ENCODE peak calls at places on chromosomes 12 and 14, in six cellular contexts. L is K562, J is A549, N is HepG2, U is NB4, G is endothelial cell of umbilical vein. I is an unnamed sample.

GRCh38 chr14:105411017-105411941 is 8.3 kb upstream of the MTA1 start:
- DNase-seq in L (peak), J (no peak), N (no peak), U (peak), G (peak), I (no peak)

GRCh38 chr12:31807773-31808097 is 78.9 kb upstream of the AMN1 start:
- DNase-seq in L (no peak), J (no peak), N (no peak), U (no peak), G (no peak), I (no peak)

GRCh38 chr14:99744199-99744872 is 48.9 kb upstream of the EML1 start:
- DNase-seq in L (no peak), J (no peak), N (no peak), U (no peak), G (no peak), I (no peak)

GRCh38 chr12:94263905-94264655 is 115.7 kb downstream of the PLXNC1 start:
- DNase-seq in L (no peak), J (no peak), N (no peak), U (peak), G (no peak), I (no peak)

GRCh38 chr12:69822205-69822860 is 2.7 kb upstream of the MYRFL start:
- DNase-seq in L (no peak), J (no peak), N (no peak), U (no peak), G (no peak), I (no peak)

GRCh38 chr12:96988919-96989318 is 81.9 kb downstream of the NEDD1 start:
- DNase-seq in L (peak), J (no peak), N (no peak), U (no peak), G (no peak), I (no peak)

GRCh38 chr12:105961821-105962671 is 176.7 kb downstream of the NUAK1 start:
- DNase-seq in L (no peak), J (no peak), N (no peak), U (no peak), G (no peak), I (no peak)

GRCh38 chr12:42590324-42590934 is 883 bp upstream of the PRICKLE1 start:
- DNase-seq in L (no peak), J (peak), N (no peak), U (peak), G (peak), I (no peak)

GRCh38 chr14:50231475-50232275 is at the start of gene SOS2:
- DNase-seq in L (peak), J (peak), N (peak), U (peak), G (peak), I (peak)

GRCh38 chr14:68401855-68402254 is 391.0 kb downstream of the ZFP36L1 start:
- DNase-seq in L (no peak), J (no peak), N (no peak), U (no peak), G (no peak), I (peak)

GRCh38 chr14:69543341-69544249 is 31.1 kb downstream of the CCDC177 start:
- DNase-seq in L (no peak), J (peak), N (no peak), U (peak), G (peak), I (no peak)

GRCh38 chr12:113099764-113100163 is 35.8 kb downstream of the RASAL1 start:
- DNase-seq in L (no peak), J (no peak), N (no peak), U (no peak), G (no peak), I (no peak)

GRCh38 chr14:21039059-21039422 is 3.1 kb upstream of the RNASE7 start:
- DNase-seq in L (no peak), J (no peak), N (peak), U (no peak), G (peak), I (no peak)

GRCh38 chr14:100778078-100778927 is 47.6 kb upstream of the MEG3 start:
- DNase-seq in L (no peak), J (no peak), N (no peak), U (no peak), G (no peak), I (no peak)

GRCh38 chr14:88668448-88669116 is 105.7 kb downstream of the ZC3H14 start:
- DNase-seq in L (no peak), J (no peak), N (no peak), U (no peak), G (no peak), I (peak)

GRCh38 chr14:22994762-22995275 is 12.5 kb upstream of the AJUBA start:
- DNase-seq in L (peak), J (peak), N (peak), U (peak), G (peak), I (no peak)

GRCh38 chr14:73997108-73997943 is 21.8 kb downstream of the ENTPD5 start:
- DNase-seq in L (no peak), J (no peak), N (peak), U (no peak), G (no peak), I (no peak)

GRCh38 chr14:77752799-77753516 is 8.0 kb downstream of the SNW1 start:
- DNase-seq in L (no peak), J (no peak), N (no peak), U (no peak), G (no peak), I (no peak)

GRCh38 chr12:104360157-104360556 is 56.6 kb downstream of the EID3 start:
- DNase-seq in L (no peak), J (peak), N (no peak), U (no peak), G (no peak), I (no peak)

GRCh38 chr12:51505363-51505762 is 80.7 kb downstream of the SLC4A8 start:
- DNase-seq in L (no peak), J (no peak), N (no peak), U (no peak), G (no peak), I (no peak)

GRCh38 chr14:102949062-102949800 is 26.8 kb downstream of the AMN start:
- DNase-seq in L (no peak), J (peak), N (no peak), U (peak), G (no peak), I (no peak)

GRCh38 chr14:65585216-65585615 is 172.7 kb downstream of the FUT8 start:
- DNase-seq in L (no peak), J (no peak), N (no peak), U (no peak), G (no peak), I (no peak)

GRCh38 chr12:103848132-103848531 is 7.1 kb upstream of the NT5DC3 start:
- DNase-seq in L (no peak), J (peak), N (peak), U (no peak), G (no peak), I (no peak)

GRCh38 chr12:27995406-27995805 is 22.9 kb upstream of the PTHLH start:
- DNase-seq in L (no peak), J (no peak), N (no peak), U (no peak), G (no peak), I (no peak)

GRCh38 chr12:111361717-111362576 is 6.9 kb downstream of the PHETA1 start:
- DNase-seq in L (no peak), J (no peak), N (peak), U (peak), G (no peak), I (no peak)

GRCh38 chr12:121780429-121780828 is 13.1 kb downstream of the RHOF start:
- DNase-seq in L (no peak), J (no peak), N (no peak), U (no peak), G (no peak), I (no peak)

GRCh38 chr12:10501031-10501430 is 4.7 kb upstream of the EIF2S3B start:
- DNase-seq in L (no peak), J (peak), N (no peak), U (peak), G (peak), I (no peak)

GRCh38 chr12:53103860-53104305 is 597 bp downstream of the SOAT2 start:
- DNase-seq in L (no peak), J (no peak), N (peak), U (peak), G (no peak), I (peak)

DNA sequence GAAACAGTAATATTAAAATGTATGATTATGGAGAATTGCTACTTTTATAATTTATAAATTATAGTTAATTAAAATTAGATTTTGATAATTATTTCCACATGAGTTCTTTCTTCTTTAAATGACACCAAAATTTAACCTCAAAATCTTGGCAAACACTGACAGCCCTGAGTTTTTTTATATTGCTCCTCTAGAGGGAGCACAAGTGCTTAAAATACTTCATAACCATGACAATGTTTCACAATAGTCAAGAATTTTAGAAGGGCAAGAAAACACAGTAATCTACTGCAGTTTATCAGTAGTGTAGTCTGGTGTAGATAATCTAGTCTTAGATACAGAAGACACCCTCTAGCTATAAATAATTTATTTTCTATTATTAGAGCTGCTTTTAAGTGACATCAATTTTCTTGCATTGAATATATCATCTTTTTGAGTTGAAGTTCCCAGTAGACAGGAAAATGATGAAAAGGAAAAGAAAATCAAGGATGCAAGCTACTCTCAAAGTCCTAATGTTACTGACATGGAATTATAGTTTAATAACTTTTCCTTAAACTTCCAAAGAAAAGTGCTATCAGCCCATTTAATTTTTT is 14.3 kb upstream of the PTGER2 start:
- DNase-seq in L (peak), J (peak), N (peak), U (peak), G (peak), I (no peak)
- TF ChIP-seq MYC in L (no peak), J (no peak), N (no peak), U (no peak), G (no peak), I (no peak)

DNA sequence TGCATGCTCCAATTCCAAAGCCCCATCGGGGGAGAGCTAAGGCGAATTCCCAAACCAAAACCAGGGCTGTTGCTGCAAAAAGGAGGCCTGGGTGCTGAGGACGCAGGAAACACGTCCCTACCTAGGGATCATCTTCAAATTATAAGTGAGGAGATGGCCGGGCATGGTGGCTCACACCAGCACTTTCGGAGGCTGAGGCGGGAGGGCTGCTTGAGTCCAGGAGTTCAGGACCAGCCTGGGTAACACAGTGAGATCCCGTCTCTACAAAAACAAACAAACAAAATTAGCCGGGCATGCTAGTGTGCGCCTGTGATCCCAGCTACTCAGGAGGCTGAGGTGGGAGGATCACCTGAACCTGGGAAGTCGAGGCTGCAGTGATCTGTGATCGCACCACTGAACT is 143.2 kb downstream of the CALM1 start:
- DNase-seq in L (no peak), J (no peak), N (no peak), U (no peak), G (no peak), I (no peak)
- TF ChIP-seq MYC in L (no peak), J (no peak), N (no peak), U (no peak), G (no peak), I (no peak)

GRCh38 chr12:26224657-26225056 is 29.3 kb downstream of the SSPN start:
- DNase-seq in L (no peak), J (no peak), N (no peak), U (no peak), G (no peak), I (no peak)
- TF ChIP-seq MYC in L (no peak), J (no peak), N (no peak), U (no peak), G (no peak), I (no peak)

DNA sequence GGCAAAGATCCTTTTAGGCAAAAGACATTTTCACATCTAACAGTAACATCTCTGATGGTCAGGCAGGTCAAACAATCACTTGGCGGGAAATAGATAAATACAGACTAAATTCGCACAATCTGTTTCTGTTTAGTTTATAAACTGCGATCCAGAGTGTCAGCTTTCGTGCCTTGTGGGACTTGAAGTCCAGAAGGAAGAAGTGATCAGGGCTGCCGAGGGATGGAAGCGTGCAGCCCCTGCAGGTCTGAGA is 245 bp upstream of the BRMS1L start:
- DNase-seq in L (no peak), J (no peak), N (no peak), U (no peak), G (no peak), I (no peak)
- TF ChIP-seq MYC in L (no peak), J (no peak), N (no peak), U (no peak), G (no peak), I (no peak)

DNA sequence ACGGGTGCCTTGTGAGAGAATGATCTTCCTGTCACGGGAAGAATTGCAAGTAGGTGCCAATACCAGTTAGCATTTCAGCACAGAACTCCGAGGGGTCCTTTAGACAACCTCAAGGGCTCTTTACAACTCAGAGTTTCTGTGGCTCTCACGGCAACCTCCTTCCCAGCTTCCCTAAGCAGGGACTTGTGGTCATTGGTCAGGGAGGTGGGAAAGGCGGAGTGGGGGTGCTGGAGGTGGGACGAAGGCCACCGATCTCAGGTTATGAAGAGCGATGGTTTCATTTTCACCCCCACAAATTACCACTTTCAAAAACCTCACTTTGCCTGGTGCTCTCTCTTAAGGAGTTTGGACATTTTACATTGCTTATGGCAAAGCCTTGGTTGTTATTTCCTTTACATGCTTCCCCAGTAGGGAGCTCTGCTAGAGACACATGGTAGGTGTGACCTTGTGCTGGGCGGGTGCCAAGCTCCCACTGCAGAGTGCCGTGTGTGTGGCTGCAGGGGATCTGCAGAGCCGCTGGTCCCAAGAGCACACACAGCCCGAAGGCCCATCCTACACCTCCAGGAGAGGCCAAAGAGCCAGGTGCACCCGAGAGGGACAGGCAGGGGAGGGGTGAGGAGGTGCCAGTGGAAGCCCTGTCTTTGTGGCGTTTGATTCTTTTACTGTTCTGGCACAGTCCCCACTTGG is 21.4 kb downstream of the BCL2L14 start:
- DNase-seq in L (no peak), J (no peak), N (peak), U (no peak), G (peak), I (no peak)
- TF ChIP-seq MYC in L (no peak), J (no peak), N (no peak), U (no peak), G (no peak), I (no peak)